ENCODE peak calls at places on chromosomes 6 and 20, in four cellular contexts. B is upper lobe of right lung, N is HepG2, T is left lung. K is an unnamed sample. For H3K4me1 and H3K36me3, the result is how much of the 10 kb centered on the place peaks cover.

GRCh38 chr6:21103626-21104224 is 489.8 kb upstream of the SOX4 start:
- ATAC-seq in B (peak), N (peak), T (peak), K (no peak)

GRCh38 chr6:166595061-166595780 is 8.7 kb upstream of the RAMACL start:
- ATAC-seq in B (no peak), N (no peak), T (no peak), K (peak)

GRCh38 chr6:35035481-35036030 is 105.6 kb downstream of the TCP11 start:
- ATAC-seq in B (no peak), N (no peak), T (peak), K (no peak)

GRCh38 chr6:89612121-89612520 is 26.4 kb downstream of the LYRM2 start:
- ATAC-seq in B (no peak), N (peak), T (no peak), K (no peak)

GRCh38 chr20:21214431-21214830 is 88.5 kb downstream of the KIZ start:
- ATAC-seq in B (no peak), N (no peak), T (no peak), K (no peak)

GRCh38 chr6:31676322-31676903 is 4.5 kb downstream of the LY6G5C start:
- ATAC-seq in B (no peak), N (no peak), T (no peak), K (no peak)

GRCh38 chr6:57261896-57262295 is 39.8 kb upstream of the RAB23 start:
- ATAC-seq in B (no peak), N (no peak), T (peak), K (peak)

GRCh38 chr6:52420668-52421358 is 671 bp downstream of the EFHC1 start:
- ATAC-seq in B (no peak), N (peak), T (peak), K (no peak)

GRCh38 chr6:108781419-108782110 is 66.7 kb upstream of the ARMC2 start:
- ATAC-seq in B (no peak), N (peak), T (peak), K (no peak)

GRCh38 chr20:50413088-50413500 is 97.1 kb upstream of the PTPN1 start:
- ATAC-seq in B (no peak), N (peak), T (no peak), K (no peak)

GRCh38 chr6:113642714-113643442 is 214.3 kb upstream of the MARCKS start:
- ATAC-seq in B (peak), N (peak), T (peak), K (no peak)

GRCh38 chr6:16438677-16439615 is 200.6 kb downstream of the GMPR start:
- ATAC-seq in B (peak), N (no peak), T (peak), K (no peak)

GRCh38 chr6:7939186-7939863 is 28.7 kb upstream of the TXNDC5 start:
- ATAC-seq in B (no peak), N (peak), T (no peak), K (no peak)

GRCh38 chr6:149233056-149233715 is 84.3 kb upstream of the TAB2 start:
- ATAC-seq in B (no peak), N (peak), T (peak), K (no peak)

GRCh38 chr6:40852667-40853383 is 186.2 kb downstream of the UNC5CL start:
- ATAC-seq in B (peak), N (peak), T (peak), K (no peak)

GRCh38 chr6:100565439-100566104 is 100.9 kb upstream of the SIM1 start:
- ATAC-seq in B (no peak), N (no peak), T (no peak), K (no peak)

GRCh38 chr6:150765457-150765764 is 100.1 kb upstream of the MTHFD1L start:
- ATAC-seq in B (no peak), N (no peak), T (no peak), K (no peak)

GRCh38 chr6:70709826-70710225 is 42.1 kb downstream of the SMAP1 start:
- ATAC-seq in B (no peak), N (no peak), T (peak), K (no peak)

GRCh38 chr6:4295058-4295788 is 159.8 kb upstream of the ECI2 start:
- ATAC-seq in B (no peak), N (no peak), T (no peak), K (no peak)

GRCh38 chr20:18313410-18313809 is 25.1 kb downstream of the ZNF133 start:
- ATAC-seq in B (no peak), N (no peak), T (no peak), K (no peak)

GRCh38 chr6:40138273-40138720 is 204.0 kb upstream of the MOCS1 start:
- ATAC-seq in B (peak), N (peak), T (peak), K (no peak)

GRCh38 chr20:50445367-50446151 is 64.6 kb upstream of the PTPN1 start:
- ATAC-seq in B (no peak), N (no peak), T (no peak), K (no peak)

GRCh38 chr6:111777357-111777756 is 95.9 kb downstream of the FYN start:
- ATAC-seq in B (no peak), N (peak), T (no peak), K (no peak)

GRCh38 chr6:158686311-158686710 is 36.5 kb downstream of the SYTL3 start:
- ATAC-seq in B (peak), N (no peak), T (peak), K (no peak)

GRCh38 chr6:36985384-36985962 is 523 bp downstream of the MTCH1 start:
- ATAC-seq in B (no peak), N (peak), T (no peak), K (no peak)

GRCh38 chr6:166174031-166174430 is 6.4 kb upstream of the TBXT start:
- ATAC-seq in B (no peak), N (no peak), T (no peak), K (no peak)

GRCh38 chr20:31522756-31523155 is 8.5 kb downstream of the HM13 start:
- ATAC-seq in B (peak), N (no peak), T (peak), K (no peak)

GRCh38 chr20:10253750-10254149 is 35.1 kb downstream of the SNAP25 start:
- ATAC-seq in B (no peak), N (no peak), T (no peak), K (no peak)

GRCh38 chr6:22281691-22282090 is 15.1 kb downstream of the PRL start:
- ATAC-seq in B (no peak), N (no peak), T (no peak), K (no peak)

GRCh38 chr20:33372993-33373441 is 28.3 kb downstream of the CDK5RAP1 start:
- ATAC-seq in B (peak), N (peak), T (peak), K (no peak)

GRCh38 chr6:44152109-44152461 is 6.5 kb upstream of the CAPN11 start:
- ATAC-seq in B (no peak), N (no peak), T (no peak), K (no peak)

GRCh38 chr6:42564496-42564890 is 664 bp downstream of the UBR2 start:
- ATAC-seq in B (no peak), N (no peak), T (no peak), K (no peak)
- H3K4me1 ChIP-seq in B (under half), N (under half), T (under half), K (under half)

GRCh38 chr20:57048027-57048869 is 218.2 kb downstream of the BMP7 start:
- ATAC-seq in B (peak), N (peak), T (peak), K (no peak)
- H3K27ac ChIP-seq in B (no peak), N (no peak), T (no peak), K (no peak)

DNA sequence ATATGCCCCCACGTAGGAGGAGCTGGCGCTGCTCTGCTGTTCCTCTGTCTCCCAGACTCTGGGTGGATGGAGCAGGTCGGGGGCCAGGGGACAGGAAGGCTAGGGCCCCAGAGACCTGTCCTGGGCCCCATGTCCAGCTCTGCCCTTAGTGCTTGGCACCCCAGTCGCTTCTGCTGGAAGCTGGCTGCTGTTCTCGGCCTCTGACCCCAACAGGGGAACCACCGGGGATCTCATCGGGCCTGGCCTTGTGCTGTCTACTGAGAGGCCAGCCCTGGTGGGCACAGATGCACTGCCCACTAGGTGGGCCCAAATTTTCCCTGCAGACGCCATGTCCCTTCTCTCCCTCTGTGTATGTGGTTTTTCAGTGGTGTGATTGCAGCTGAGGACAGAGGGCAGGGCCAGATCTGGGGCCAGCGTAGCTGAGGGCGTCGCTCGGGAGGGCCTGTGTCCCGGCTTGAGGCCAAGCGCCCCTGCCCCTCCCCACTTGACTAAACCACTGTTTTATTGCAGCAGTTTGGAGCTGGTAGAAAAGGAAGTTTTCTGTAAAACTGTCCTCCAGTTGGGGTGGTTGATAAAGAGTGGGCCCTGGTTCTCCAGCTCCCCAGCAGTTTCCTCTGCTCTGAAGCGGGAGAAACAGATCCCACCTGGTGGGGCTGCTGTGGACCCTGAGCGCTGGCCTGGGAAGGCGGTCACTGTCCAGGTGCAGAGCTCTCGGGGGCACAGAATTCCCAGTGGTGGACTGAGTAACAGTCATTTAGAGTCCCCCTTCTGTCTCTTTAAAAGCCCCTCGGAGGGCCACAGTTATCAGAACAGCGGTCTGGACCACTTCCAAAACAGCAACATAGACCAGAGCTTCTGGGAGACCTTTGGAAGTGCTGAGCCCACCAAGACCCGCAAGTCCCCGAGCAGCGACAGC is 5.9 kb upstream of the COL20A1 start:
- ATAC-seq in B (no peak), N (no peak), T (no peak), K (no peak)
- H3K36me3 ChIP-seq in B (under half), N (under half), T (half or more), K (half or more)

DNA sequence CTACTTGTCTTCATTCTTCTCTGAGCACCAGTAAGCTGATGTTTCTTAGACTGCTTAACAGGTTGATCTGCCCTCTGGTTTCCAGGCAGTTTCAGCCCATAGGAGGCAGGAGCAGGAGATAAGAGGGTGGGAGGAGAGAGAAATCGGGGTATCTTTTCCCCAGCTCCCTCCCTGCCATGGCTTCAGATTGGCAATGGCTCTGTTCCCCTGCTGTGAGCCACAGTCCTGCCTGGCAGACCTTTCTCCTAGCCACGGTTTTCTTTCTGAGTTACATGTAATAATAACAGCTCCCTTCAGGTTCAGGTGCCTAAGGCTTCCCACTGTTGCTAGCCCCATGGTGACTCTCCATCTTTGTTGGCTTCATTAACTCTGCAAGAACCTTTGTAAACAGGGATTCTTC is 115.3 kb downstream of the CD83 start:
- ATAC-seq in B (no peak), N (no peak), T (no peak), K (no peak)
- H3K4me1 ChIP-seq in B (under half), N (under half), T (under half), K (under half)

GRCh38 chr20:36591854-36592641 is 13.5 kb upstream of the RAB5IF start:
- ATAC-seq in B (no peak), N (peak), T (peak), K (no peak)

GRCh38 chr20:36587388-36588136 is 14.2 kb downstream of the TGIF2 start:
- ATAC-seq in B (no peak), N (no peak), T (no peak), K (no peak)

GRCh38 chr20:36591281-36591680 is 14.3 kb upstream of the RAB5IF start:
- ATAC-seq in B (no peak), N (no peak), T (no peak), K (no peak)

DNA sequence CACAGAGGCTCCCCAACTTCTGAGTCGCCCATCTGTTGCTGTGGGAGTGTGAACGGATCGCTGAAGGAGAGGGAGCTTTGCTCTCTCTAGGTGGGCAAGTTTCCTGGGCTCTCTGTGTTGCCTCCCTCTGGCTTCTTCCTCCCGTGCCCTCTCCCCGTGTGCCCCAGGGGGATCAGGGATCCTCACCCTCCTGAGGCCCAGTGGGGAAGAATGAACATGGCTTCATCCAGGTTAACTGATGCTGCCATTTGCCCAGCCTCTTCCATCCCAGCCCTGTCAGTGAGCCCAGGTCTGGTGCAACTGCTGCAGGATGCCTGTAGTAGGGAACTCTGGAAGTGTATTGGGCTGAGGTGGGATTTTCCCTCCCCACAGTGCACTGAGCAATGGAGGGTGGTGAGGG is 12.2 kb upstream of the RAB5IF start:
- ATAC-seq in B (no peak), N (no peak), T (no peak), K (no peak)
- H3K27ac ChIP-seq in B (no peak), N (no peak), T (no peak), K (no peak)

DNA sequence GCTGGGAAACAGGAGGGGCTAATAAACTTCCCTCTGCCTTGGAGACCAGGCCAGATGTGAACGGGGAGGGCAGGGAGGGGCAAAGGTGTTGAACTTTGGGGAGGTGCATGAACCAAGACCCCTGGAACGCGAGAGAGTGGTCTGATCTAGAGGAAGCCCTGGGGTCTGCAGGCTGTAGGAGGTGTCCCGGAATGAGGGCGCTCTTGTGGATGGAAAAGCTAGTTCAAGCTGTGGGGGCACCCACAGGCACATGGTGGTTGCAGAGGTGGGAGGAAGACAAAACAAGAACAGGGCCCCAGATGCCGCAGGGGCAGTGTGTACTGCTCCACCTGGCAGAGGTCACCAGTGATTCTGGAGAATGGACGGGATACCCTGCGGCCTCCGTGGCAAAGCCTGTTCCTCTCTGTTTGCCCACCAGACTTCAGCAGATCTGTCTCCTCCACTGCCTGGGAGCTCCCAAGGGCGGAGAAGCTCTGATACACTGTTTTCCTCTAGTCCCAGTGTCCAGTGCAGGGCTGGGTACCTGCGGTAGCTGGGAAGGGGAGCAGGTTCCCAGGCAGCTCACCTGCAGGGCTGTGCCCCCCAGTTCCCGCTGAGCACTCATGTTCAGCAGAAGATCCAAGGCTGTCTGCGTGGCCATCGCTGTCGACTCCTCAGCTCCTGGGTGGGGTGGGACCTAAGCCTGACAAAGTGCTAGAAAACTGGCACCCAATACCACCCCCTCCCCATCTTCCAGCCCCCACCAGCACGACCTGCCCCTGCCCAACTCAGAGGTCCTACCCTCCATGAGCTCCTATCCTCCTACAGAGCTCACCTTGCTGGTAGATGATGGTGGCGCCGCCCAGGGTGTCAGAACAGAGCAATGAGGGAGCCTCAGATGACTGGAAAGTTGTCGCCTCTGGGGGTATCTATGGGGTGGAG is 14.7 kb downstream of the ZNF335 start:
- ATAC-seq in B (no peak), N (no peak), T (no peak), K (no peak)
- H3K36me3 ChIP-seq in B (half or more), N (half or more), T (half or more), K (under half)

DNA sequence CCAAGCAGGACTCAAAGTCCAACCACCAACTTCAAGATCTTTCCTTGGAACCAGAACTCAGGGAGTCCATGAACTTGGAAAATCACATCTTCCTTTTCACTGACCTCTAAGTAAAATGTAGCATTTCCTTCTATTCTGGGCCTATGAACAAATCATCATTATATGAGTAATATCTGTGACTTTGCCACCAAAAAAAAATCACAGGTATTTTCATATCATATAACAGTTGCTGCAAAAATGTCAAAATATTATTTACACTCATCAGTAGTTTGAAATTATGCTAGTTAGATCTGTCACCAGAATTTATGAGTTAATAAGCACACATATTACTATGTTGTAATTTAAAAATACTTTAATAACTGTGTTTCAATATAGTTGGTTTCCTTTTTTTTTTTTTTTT is 27.3 kb upstream of the TLDC2 start:
- ATAC-seq in B (no peak), N (no peak), T (no peak), K (no peak)
- H3K4me1 ChIP-seq in B (half or more), N (under half), T (under half), K (under half)

GRCh38 chr20:38128691-38129090 is 36.4 kb downstream of the TGM2 start:
- ATAC-seq in B (no peak), N (no peak), T (no peak), K (no peak)

GRCh38 chr20:38125157-38126056 is 39.7 kb downstream of the TGM2 start:
- ATAC-seq in B (peak), N (peak), T (peak), K (peak)

GRCh38 chr20:38127920-38128528 is 37.0 kb downstream of the TGM2 start:
- ATAC-seq in B (no peak), N (no peak), T (no peak), K (no peak)

GRCh38 chr20:38127011-38127621 is 38.0 kb downstream of the TGM2 start:
- ATAC-seq in B (peak), N (no peak), T (peak), K (peak)

DNA sequence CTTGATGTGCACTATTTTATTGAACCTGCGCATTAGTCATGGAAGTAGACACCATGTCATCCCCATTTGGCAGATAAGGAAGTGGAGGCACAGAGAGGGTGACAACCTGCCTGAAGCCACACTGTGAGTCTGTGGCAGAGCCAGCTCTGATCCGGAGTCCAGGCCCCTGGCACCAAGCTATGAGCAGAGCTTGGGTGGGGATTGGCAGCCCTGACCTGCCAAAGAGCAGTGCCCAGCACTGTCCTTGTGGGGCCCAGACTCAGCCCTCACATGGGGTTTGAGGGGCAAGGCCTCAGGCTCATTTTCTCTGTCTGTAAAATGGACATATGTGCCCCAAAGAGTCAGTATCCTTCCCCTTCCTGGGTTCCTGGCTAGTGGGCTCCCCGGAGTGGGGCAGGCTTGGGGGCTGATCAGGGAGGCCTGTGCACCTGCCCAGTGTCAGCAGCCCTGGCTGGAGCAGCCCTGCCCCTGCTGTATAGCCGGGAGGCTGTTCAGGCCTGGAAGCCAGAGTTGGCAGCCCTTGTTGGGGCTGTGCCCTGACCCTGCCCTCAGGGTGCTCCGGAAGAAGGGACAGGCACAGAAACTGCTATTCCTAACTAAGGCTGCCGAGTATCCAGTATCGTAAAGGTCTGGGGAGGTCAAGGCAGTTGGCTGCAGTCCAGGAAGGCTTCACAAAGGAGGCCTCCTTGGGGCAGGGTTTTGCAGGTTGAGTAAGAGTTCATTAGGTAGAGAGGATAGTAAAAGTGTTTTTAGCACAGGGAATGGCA is 38.7 kb downstream of the TGM2 start:
- ATAC-seq in B (no peak), N (peak), T (no peak), K (no peak)
- H3K27ac ChIP-seq in B (peak), N (no peak), T (peak), K (peak)